ENCODE peak calls at places on chromosomes 12 and 14, in five cellular contexts. Z is tibial artery, S is uterus, P is IMR-90, F is stomach. L is an unnamed sample.

GRCh38 chr14:100308112-100308792 is 2.0 kb upstream of the SLC25A29 start:
- DNase-seq in S (no peak), F (no peak), P (no peak), Z (no peak), L (no peak)

GRCh38 chr14:59919582-59920377 is at the start of gene LRRC9:
- DNase-seq in S (peak; percentile 18), F (no peak), P (no peak), Z (no peak), L (peak; percentile 26)

GRCh38 chr12:19683178-19683927 is 244.1 kb downstream of the AEBP2 start:
- DNase-seq in S (no peak), P (peak; percentile 73), Z (no peak), F (no peak), L (no peak)

GRCh38 chr12:52890417-52890816 is 14.5 kb downstream of the KRT8 start:
- DNase-seq in Z (no peak), F (no peak), S (no peak), P (no peak), L (no peak)

GRCh38 chr14:63647696-63648410 is 6.2 kb upstream of the WDR89 start:
- DNase-seq in Z (no peak), P (peak; percentile 23), S (no peak), F (no peak), L (peak; percentile 26)

GRCh38 chr12:113910751-113911272 is 55.3 kb downstream of the RBM19 start:
- DNase-seq in Z (no peak), P (no peak), F (no peak), S (no peak), L (no peak)

GRCh38 chr14:71139058-71139946 is 232.0 kb downstream of the PCNX1 start:
- DNase-seq in F (peak; percentile 54), Z (peak; percentile 34), S (no peak), P (peak; percentile 48), L (peak; percentile 79)

GRCh38 chr12:108337235-108338223 is 1.6 kb downstream of the CMKLR1 start:
- DNase-seq in S (no peak), F (no peak), Z (peak; percentile 52), P (peak; percentile 8), L (peak; percentile 73)

GRCh38 chr12:30785630-30786029 is 30.9 kb upstream of the CAPRIN2 start:
- DNase-seq in Z (no peak), P (no peak), S (no peak), F (no peak), L (no peak)

GRCh38 chr12:65624554-65625086 is 199.7 kb upstream of the HMGA2 start:
- DNase-seq in Z (no peak), S (no peak), F (no peak), P (no peak), L (no peak)

GRCh38 chr12:72523754-72524153 is 251.6 kb downstream of the TRHDE start:
- DNase-seq in Z (no peak), F (no peak), S (no peak), P (no peak), L (no peak)

GRCh38 chr14:105411017-105411941 is 8.3 kb upstream of the MTA1 start:
- DNase-seq in P (peak; percentile 33), Z (no peak), F (peak; percentile 60), S (no peak), L (peak; percentile 92)

GRCh38 chr12:16636435-16637055 is 30.6 kb upstream of the LMO3 start:
- DNase-seq in S (no peak), P (no peak), F (no peak), Z (no peak), L (peak; percentile 50)

GRCh38 chr14:92613008-92613658 is 99.6 kb downstream of the RIN3 start:
- DNase-seq in F (no peak), P (no peak), Z (no peak), S (no peak), L (peak; percentile 62)

GRCh38 chr14:38964630-38965029 is 138.4 kb downstream of the SEC23A start:
- DNase-seq in P (peak; percentile 36), F (no peak), Z (no peak), S (no peak), L (no peak)

GRCh38 chr14:99035712-99036593 is 236.0 kb downstream of the BCL11B start:
- DNase-seq in P (peak; percentile 43), S (peak; percentile 74), Z (peak; percentile 95), F (peak; percentile 42), L (no peak)
- TF ChIP-seq CTCF in P (no peak), S (no peak), Z (no peak), F (no peak), L (no peak)

DNA sequence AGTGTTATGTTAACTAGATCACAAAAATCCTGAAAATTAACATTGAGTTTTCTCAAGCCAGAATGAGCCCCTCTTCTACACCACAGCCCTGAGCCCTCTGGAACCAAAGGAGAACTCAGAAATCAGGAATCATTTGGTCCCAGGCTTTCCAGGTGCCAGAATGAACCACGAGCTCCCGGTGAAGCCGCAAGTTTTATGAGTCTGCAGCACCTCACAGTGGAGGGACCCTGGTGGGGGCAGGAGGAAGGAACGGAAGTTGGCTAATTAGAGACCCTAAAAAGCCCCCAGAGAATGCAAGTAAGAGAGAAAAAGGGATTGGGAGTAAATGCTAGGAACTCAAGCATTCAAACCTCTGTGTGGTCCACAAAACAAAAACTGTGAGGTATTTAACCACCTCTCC is 52.9 kb upstream of the BCL2L14 start:
- DNase-seq in F (no peak), S (no peak), Z (no peak), P (no peak), L (no peak)
- TF ChIP-seq CTCF in F (no peak), S (no peak), Z (peak; percentile 16), P (peak; percentile 17), L (no peak)

DNA sequence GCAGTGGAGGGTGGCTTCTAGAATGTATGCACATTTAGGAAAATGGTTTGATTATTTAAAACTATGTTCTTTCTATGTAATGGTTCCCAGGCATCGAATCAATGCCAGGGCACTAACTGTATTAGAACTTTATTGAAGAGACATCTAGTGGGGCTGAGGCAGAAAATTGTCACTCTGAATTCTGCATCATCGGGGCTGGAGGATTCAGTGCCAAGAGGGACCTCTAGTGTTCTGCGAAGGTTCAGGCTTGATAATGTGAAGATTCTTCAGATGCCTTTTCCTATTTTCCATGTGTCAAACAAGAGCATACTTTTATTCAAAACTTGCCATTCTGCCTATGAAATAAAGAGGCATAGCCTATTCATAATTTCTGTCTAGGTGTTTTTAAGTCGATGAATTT is 146.3 kb downstream of the CAND1 start:
- DNase-seq in S (no peak), P (peak; percentile 27), Z (no peak), F (no peak), L (peak; percentile 22)
- TF ChIP-seq CTCF in S (no peak), P (peak; percentile 53), Z (no peak), F (no peak), L (peak; percentile 23)

GRCh38 chr12:12786716-12787601 is 1.5 kb downstream of the APOLD1 start:
- DNase-seq in F (peak; percentile 80), P (peak; percentile 81), Z (peak; percentile 75), S (peak; percentile 81), L (peak; percentile 96)
- TF ChIP-seq CTCF in F (peak; percentile 8), P (no peak), Z (peak; percentile 52), S (peak; percentile 41), L (no peak)